ENCODE peak calls at places on chromosomes 1 and 21, in nine cellular contexts. C is Panc1; F is CD4-positive, CD25-positive, alpha-beta regulatory T cell; Q is GM23338; N is HepG2; Y is lower lobe of right lung; O is psoas muscle; A is GM12878; X is right cardiac atrium. E is an unnamed sample. For H3K4me1 and H3K27me3, the result is how much of the 10 kb centered on the place peaks cover.

GRCh38 chr1:231636157-231636556 is 9.6 kb downstream of the DISC1 start:
- ATAC-seq in O (peak), C (no peak), A (no peak), F (no peak), X (peak), Y (no peak), N (peak), Q (no peak), E (peak)

GRCh38 chr1:9903801-9904527 is 6.1 kb downstream of the CTNNBIP1 start:
- ATAC-seq in O (no peak), Q (no peak), C (no peak), A (peak), N (no peak), F (no peak), Y (no peak), X (no peak), E (no peak)

GRCh38 chr1:21814981-21815583 is 3.0 kb downstream of the LDLRAD2 start:
- ATAC-seq in X (peak), N (no peak), C (no peak), Y (peak), Q (no peak), A (no peak), F (no peak), O (no peak), E (no peak)

GRCh38 chr1:192702212-192702993 is 66.5 kb downstream of the RGS13 start:
- ATAC-seq in O (no peak), A (no peak), Q (no peak), Y (peak), N (peak), C (no peak), F (no peak), X (no peak), E (no peak)

GRCh38 chr1:161736332-161736969 is 13.1 kb upstream of the DUSP12 start:
- ATAC-seq in O (no peak), X (no peak), N (no peak), F (no peak), Q (peak), C (peak), Y (no peak), A (no peak), E (no peak)

GRCh38 chr21:17793675-17794123 is 25.5 kb downstream of the C21orf91 start:
- ATAC-seq in O (no peak), Q (no peak), Y (peak), F (peak), C (no peak), X (peak), A (peak), N (no peak), E (no peak)

GRCh38 chr21:15774590-15774989 is 44.8 kb downstream of the USP25 start:
- ATAC-seq in C (no peak), Y (no peak), A (no peak), Q (no peak), N (no peak), X (no peak), O (no peak), F (no peak), E (no peak)

GRCh38 chr1:20854529-20854928 is 67.4 kb upstream of the HP1BP3 start:
- ATAC-seq in F (no peak), Q (no peak), A (no peak), X (no peak), N (no peak), C (no peak), Y (no peak), O (no peak), E (no peak)

GRCh38 chr1:52725903-52726264 is 369 bp upstream of the ZYG11B start:
- ATAC-seq in Y (no peak), A (no peak), Q (no peak), F (no peak), X (no peak), O (no peak), C (no peak), N (no peak), E (peak)

GRCh38 chr1:66648896-66649597 is 103.2 kb upstream of the DYNLT5 start:
- ATAC-seq in A (peak), Y (peak), N (no peak), O (no peak), X (no peak), F (no peak), C (no peak), Q (no peak), E (no peak)

GRCh38 chr1:184237588-184237987 is 149.2 kb upstream of the C1orf21 start:
- ATAC-seq in N (no peak), O (no peak), Y (no peak), Q (no peak), C (no peak), F (no peak), A (no peak), X (peak), E (no peak)

GRCh38 chr1:206559661-206559995 is 52.3 kb downstream of the RASSF5 start:
- ATAC-seq in F (no peak), N (no peak), X (no peak), Q (no peak), C (no peak), Y (peak), O (no peak), A (peak), E (no peak)

GRCh38 chr1:206560021-206560716 is 52.1 kb downstream of the EIF2D start:
- ATAC-seq in N (no peak), O (peak), A (peak), X (peak), F (no peak), Q (no peak), C (no peak), Y (peak), E (no peak)

GRCh38 chr1:206557636-206558473 is 50.5 kb downstream of the RASSF5 start:
- ATAC-seq in Y (peak), F (peak), X (no peak), O (no peak), C (peak), N (peak), Q (peak), A (peak), E (no peak)

GRCh38 chr1:206556748-206557635 is 49.7 kb downstream of the RASSF5 start:
- ATAC-seq in N (peak), A (peak), F (peak), X (peak), O (peak), Y (peak), Q (peak), C (peak), E (peak)

DNA sequence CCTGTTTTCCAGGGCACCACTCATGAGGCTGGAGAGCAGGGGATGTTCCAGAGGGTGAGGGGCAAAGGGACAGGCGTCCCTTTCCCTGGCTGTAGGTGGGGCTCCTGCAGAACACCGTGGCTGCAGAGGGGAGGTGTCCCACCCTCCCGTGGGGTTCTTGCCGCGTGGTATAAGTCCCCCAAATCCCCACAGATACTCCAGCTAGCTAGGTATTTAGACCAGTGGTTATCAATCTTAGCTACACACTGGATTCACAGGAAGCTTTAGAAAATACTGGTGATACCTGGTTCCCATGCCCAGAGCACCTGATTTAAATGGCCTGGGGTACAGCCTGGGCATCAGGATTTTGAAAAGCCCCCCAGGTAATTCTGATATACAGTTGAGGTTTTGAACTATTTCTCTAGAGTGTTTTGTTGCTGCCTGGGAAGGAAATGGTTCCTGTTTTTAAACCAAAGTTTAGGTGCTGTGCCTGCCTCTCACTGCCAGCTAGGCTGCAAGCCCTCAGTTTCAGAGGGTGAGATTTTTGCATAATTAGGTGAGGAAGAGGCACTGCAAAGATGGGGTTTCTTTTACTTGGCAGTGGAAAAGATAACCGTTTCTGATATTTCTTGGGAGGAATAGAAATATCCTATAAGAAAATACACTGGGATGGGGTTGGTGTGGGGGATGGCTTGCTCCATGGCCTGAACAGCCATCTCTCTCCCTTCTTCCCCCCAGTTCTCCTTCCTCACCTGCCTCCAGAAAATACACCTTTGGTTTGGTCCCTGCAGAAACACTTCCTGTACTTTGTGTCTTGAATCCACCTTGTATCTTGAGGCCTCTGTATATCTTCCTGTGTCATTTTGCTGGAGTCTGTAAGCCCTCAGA is 51.7 kb downstream of the RASSF5 start:
- ATAC-seq in F (no peak), N (no peak), Q (no peak), A (no peak), C (no peak), O (no peak), X (no peak), Y (no peak), E (no peak)
- H3K4me1 ChIP-seq in F (half or more), N (half or more), Q (under half), A (half or more), C (under half), O (under half), X (under half), Y (half or more), E (under half)

GRCh38 chr1:229920683-229921082 is 146.4 kb upstream of the GALNT2 start:
- ATAC-seq in A (no peak), X (no peak), O (no peak), C (no peak), F (no peak), N (no peak), Q (no peak), Y (no peak), E (no peak)
- H3K27me3 ChIP-seq in A (under half), X (under half), O (under half), C (under half), F (under half), N (under half), Q (under half), Y (under half), E (under half)

GRCh38 chr1:99659755-99660210 is 13.9 kb downstream of the PALMD start:
- ATAC-seq in Q (no peak), N (no peak), O (peak), Y (peak), A (no peak), F (no peak), X (peak), C (no peak), E (no peak)
- H3K4me3 ChIP-seq in Q (no peak), N (no peak), O (peak), Y (no peak), A (no peak), F (no peak), X (no peak), C (no peak), E (no peak)

GRCh38 chr1:61080408-61081134 is 1.8 kb upstream of the NFIA start:
- ATAC-seq in Q (no peak), O (no peak), Y (no peak), A (no peak), N (no peak), F (no peak), X (no peak), C (no peak), E (no peak)
- H3K4me1 ChIP-seq in Q (under half), O (under half), Y (under half), A (under half), N (under half), F (half or more), X (under half), C (half or more), E (under half)

GRCh38 chr1:5490640-5491039 is 501.6 kb downstream of the NPHP4 start:
- ATAC-seq in X (no peak), O (no peak), Y (no peak), N (no peak), F (no peak), C (no peak), A (no peak), Q (no peak), E (no peak)
- H3K27me3 ChIP-seq in X (under half), O (under half), Y (under half), N (under half), F (under half), C (under half), A (under half), Q (under half), E (half or more)

GRCh38 chr1:59058681-59059441 is 238.0 kb upstream of the FGGY start:
- ATAC-seq in Y (no peak), C (no peak), X (no peak), O (no peak), F (no peak), Q (no peak), N (no peak), A (no peak), E (no peak)

GRCh38 chr1:59054172-59054571 is 242.7 kb upstream of the FGGY start:
- ATAC-seq in Q (no peak), F (no peak), O (no peak), N (no peak), X (no peak), Y (no peak), C (no peak), A (no peak), E (no peak)

GRCh38 chr1:59057211-59057694 is 239.6 kb upstream of the FGGY start:
- ATAC-seq in N (peak), Q (peak), A (peak), Y (peak), O (peak), F (no peak), C (no peak), X (peak), E (peak)

GRCh38 chr1:59055908-59056719 is 240.8 kb upstream of the FGGY start:
- ATAC-seq in X (peak), F (no peak), C (no peak), Q (no peak), O (no peak), A (no peak), N (no peak), Y (no peak), E (peak)

GRCh38 chr1:59057801-59058200 is 239.1 kb upstream of the FGGY start:
- ATAC-seq in X (no peak), O (no peak), F (no peak), Y (no peak), A (no peak), Q (no peak), N (no peak), C (no peak), E (no peak)
- H3K4me3 ChIP-seq in X (no peak), O (no peak), F (no peak), Y (no peak), A (no peak), Q (no peak), N (no peak), C (no peak), E (peak)

GRCh38 chr21:26813426-26813998 is 31.7 kb downstream of the ADAMTS1 start:
- ATAC-seq in A (no peak), N (no peak), Y (no peak), O (no peak), C (no peak), X (no peak), F (no peak), Q (no peak), E (no peak)
- H3K4me1 ChIP-seq in A (under half), N (under half), Y (under half), O (under half), C (under half), X (under half), F (under half), Q (under half), E (under half)

DNA sequence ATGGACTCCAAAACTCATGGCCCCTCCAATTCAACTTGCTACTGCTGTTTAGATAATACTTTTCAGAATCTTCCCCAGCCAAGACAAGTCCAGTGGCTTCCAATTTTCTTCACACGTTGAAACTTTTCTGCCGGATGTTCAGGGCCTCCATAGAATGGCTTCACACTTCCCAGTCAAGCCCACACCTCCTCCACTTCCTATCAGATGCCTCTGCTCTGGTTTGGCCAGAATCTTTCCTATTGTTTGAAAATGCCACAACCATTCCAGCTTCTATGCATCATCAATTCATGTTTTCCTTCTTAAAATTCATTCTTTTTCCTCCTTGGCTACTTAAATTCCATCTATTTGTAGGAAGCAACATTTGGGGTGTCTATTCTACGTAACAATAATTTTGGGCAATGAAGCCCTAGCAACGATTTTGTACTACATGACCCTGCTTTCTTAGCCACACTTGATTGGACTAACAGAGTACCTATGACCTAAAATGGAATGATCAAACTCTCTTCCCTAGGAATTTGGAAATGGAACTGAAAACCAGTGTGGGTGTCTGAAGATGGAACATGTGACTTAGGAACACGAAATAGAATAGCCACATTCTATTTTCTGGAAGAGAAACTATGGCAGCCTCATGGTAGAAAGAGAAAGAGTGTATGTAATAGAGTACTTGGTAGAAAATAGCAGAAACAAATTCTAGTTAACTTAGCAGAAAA is 74.1 kb upstream of the CNIH3 start:
- ATAC-seq in Q (no peak), O (no peak), A (no peak), N (no peak), C (no peak), X (no peak), F (no peak), Y (no peak), E (no peak)
- H3K27me3 ChIP-seq in Q (under half), O (under half), A (under half), N (under half), C (under half), X (under half), F (under half), Y (under half), E (under half)

GRCh38 chr21:41927727-41928409 is 25.9 kb downstream of the C2CD2 start:
- ATAC-seq in Q (no peak), C (no peak), A (peak), O (no peak), Y (peak), N (no peak), X (no peak), F (no peak), E (no peak)

GRCh38 chr21:41926807-41927171 is 27.0 kb downstream of the C2CD2 start:
- ATAC-seq in O (no peak), N (no peak), X (no peak), C (peak), Q (no peak), F (no peak), Y (peak), A (no peak), E (peak)

GRCh38 chr21:41928621-41929220 is 25.1 kb downstream of the C2CD2 start:
- ATAC-seq in X (no peak), F (no peak), Y (peak), O (no peak), Q (no peak), A (peak), N (no peak), C (no peak), E (no peak)

GRCh38 chr21:41931041-41931451 is 22.8 kb downstream of the C2CD2 start:
- ATAC-seq in C (no peak), Y (no peak), A (no peak), F (no peak), X (no peak), N (no peak), O (no peak), Q (no peak), E (no peak)

GRCh38 chr21:41929248-41929647 is 24.6 kb downstream of the C2CD2 start:
- ATAC-seq in A (peak), C (no peak), X (no peak), N (no peak), Q (no peak), O (no peak), F (no peak), Y (no peak), E (no peak)
- H3K4me3 ChIP-seq in A (no peak), C (no peak), X (no peak), N (no peak), Q (no peak), O (no peak), F (no peak), Y (no peak), E (no peak)